ENCODE peak calls at places on chromosomes 2 and 18, in seven cellular contexts. H, F, O, G, Z, N and C are unnamed samples.

GRCh38 chr2:71226391-71226964 is 425 bp downstream of the PAIP2B start:
- DNase-seq in H (peak), F (peak), O (peak), G (no peak), Z (no peak), N (no peak), C (no peak)

GRCh38 chr2:187554704-187555082 is 458 bp upstream of the TFPI start:
- DNase-seq in H (no peak), F (no peak), O (no peak), G (no peak), Z (no peak), N (no peak), C (no peak)

GRCh38 chr2:26864646-26865045 is 16.7 kb downstream of the DPYSL5 start:
- DNase-seq in H (no peak), F (no peak), O (no peak), G (no peak), Z (no peak), N (no peak), C (no peak)

GRCh38 chr2:4604767-4605166 is 901.4 kb downstream of the DCDC2C start:
- DNase-seq in H (no peak), F (no peak), O (no peak), G (no peak), Z (no peak), N (no peak), C (no peak)

GRCh38 chr2:25305197-25305596 is 36.5 kb downstream of the DNMT3A start:
- DNase-seq in H (no peak), F (no peak), O (no peak), G (no peak), Z (no peak), N (no peak), C (no peak)

GRCh38 chr18:11279461-11279860 is 130.1 kb upstream of the PIEZO2 start:
- DNase-seq in H (no peak), F (no peak), O (no peak), G (no peak), Z (no peak), N (peak), C (no peak)

GRCh38 chr2:235666240-235666781 is 172.5 kb downstream of the AGAP1 start:
- DNase-seq in H (no peak), F (peak), O (peak), G (peak), Z (no peak), N (peak), C (peak)

GRCh38 chr18:46297621-46298020 is 193.4 kb downstream of the HAUS1 start:
- DNase-seq in H (no peak), F (no peak), O (no peak), G (no peak), Z (no peak), N (no peak), C (no peak)

GRCh38 chr2:201909348-201909747 is 103.0 kb downstream of the CDK15 start:
- DNase-seq in H (no peak), F (no peak), O (no peak), G (peak), Z (no peak), N (peak), C (no peak)

GRCh38 chr2:233002829-233003657 is 10.0 kb downstream of the NGEF start:
- DNase-seq in H (no peak), F (no peak), O (no peak), G (no peak), Z (no peak), N (no peak), C (no peak)